ENCODE peak calls at places on chromosomes 4 and X, in six cellular contexts. Q is fibroblast of lung, V is neural progenitor cell, D is IMR-90, R is adipocyte, I is Karpas-422. Z is an unnamed sample.
A peak's percentile ranks its signal among the peaks of the same experiment; 100 is the strongest.

GRCh38 chrX:108447303-108447702 is 7.7 kb downstream of the COL4A5 start:
- DNase-seq in Q (peak; percentile 48), V (no peak), D (peak; percentile 16), R (peak; percentile 53), I (no peak), Z (no peak)

GRCh38 chr4:150116506-150116905 is 38.3 kb downstream of the DCLK2 start:
- DNase-seq in Q (no peak), V (no peak), D (no peak), R (no peak), I (no peak), Z (no peak)

GRCh38 chr4:73450398-73451004 is 14.5 kb downstream of the AFP start:
- DNase-seq in Q (peak; percentile 98), V (peak; percentile 25), D (peak; percentile 89), R (peak; percentile 81), I (no peak), Z (peak; percentile 80)

GRCh38 chr4:109206610-109207009 is 95.8 kb downstream of the COL25A1 start:
- DNase-seq in Q (peak; percentile 11), V (no peak), D (no peak), R (no peak), I (no peak), Z (no peak)

GRCh38 chrX:70453024-70453618 is 8.5 kb downstream of the DLG3 start:
- DNase-seq in Q (no peak), V (no peak), D (no peak), R (no peak), I (peak; percentile 52), Z (no peak)

GRCh38 chr4:141609243-141609642 is 27.1 kb upstream of the IL15 start:
- DNase-seq in Q (no peak), V (peak; percentile 10), D (no peak), R (peak; percentile 7), I (no peak), Z (no peak)

GRCh38 chrX:19440713-19441112 is 74.6 kb downstream of the MAP3K15 start:
- DNase-seq in Q (peak; percentile 47), V (no peak), D (peak; percentile 33), R (no peak), I (no peak), Z (no peak)

GRCh38 chr4:174252412-174252811 is 31.1 kb downstream of the FBXO8 start:
- DNase-seq in Q (no peak), V (no peak), D (no peak), R (no peak), I (no peak), Z (peak; percentile 23)

GRCh38 chr4:184375027-184375426 is 99.3 kb downstream of the IRF2 start:
- DNase-seq in Q (peak; percentile 54), V (no peak), D (peak; percentile 38), R (no peak), I (no peak), Z (peak; percentile 56)

GRCh38 chr4:81550005-81550896 is 78.5 kb upstream of the RASGEF1B start:
- DNase-seq in Q (no peak), V (no peak), D (no peak), R (no peak), I (no peak), Z (no peak)

GRCh38 chrX:683572-683971 is 53.0 kb downstream of the SHOX start:
- DNase-seq in Q (no peak), V (peak; percentile 20), D (no peak), R (no peak), I (no peak), Z (no peak)
- H3K9ac ChIP-seq in Q (no peak overlapping the region), V (no peak overlapping the region), D (no peak overlapping the region), R (no peak overlapping the region), I (no peak overlapping the region), Z (no peak overlapping the region)

GRCh38 chr4:172982151-172982590 is 186.4 kb upstream of the GALNT7 start:
- DNase-seq in Q (peak; percentile 83), V (no peak), D (peak; percentile 92), R (peak; percentile 75), I (no peak), Z (peak; percentile 98)
- H3K9ac ChIP-seq in Q (no peak overlapping the region), V (no peak overlapping the region), D (no peak overlapping the region), R (peak overlapping the region; percentile 57), I (no peak overlapping the region), Z (no peak overlapping the region)

GRCh38 chr4:5164221-5164912 is 113.1 kb downstream of the STK32B start:
- DNase-seq in Q (no peak), V (no peak), D (no peak), R (no peak), I (no peak), Z (no peak)
- H3K9ac ChIP-seq in Q (no peak overlapping the region), V (no peak overlapping the region), D (no peak overlapping the region), R (no peak overlapping the region), I (no peak overlapping the region), Z (no peak overlapping the region)

DNA sequence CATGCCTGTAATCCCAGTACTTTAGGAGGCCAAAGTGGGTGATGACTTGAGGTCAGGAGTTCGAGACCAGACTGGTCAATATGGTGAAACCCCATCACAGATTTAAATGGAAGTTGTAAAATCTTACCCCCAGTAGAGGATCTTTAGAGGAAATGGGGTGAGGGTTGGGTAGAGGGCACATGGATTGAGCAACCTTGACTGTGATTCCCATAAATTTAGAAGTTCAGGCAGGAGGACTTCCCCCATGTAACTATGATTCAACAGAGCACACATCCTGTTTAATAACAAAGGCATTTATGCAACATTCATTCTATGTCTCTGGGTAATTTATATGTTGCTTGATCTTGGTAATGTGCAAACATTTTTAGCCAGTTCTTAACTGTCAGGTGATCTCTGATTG is 143.1 kb downstream of the RBM47 start:
- DNase-seq in Q (peak; percentile 40), V (no peak), D (peak; percentile 58), R (peak; percentile 51), I (no peak), Z (no peak)
- H3K9ac ChIP-seq in Q (no peak overlapping the region), V (no peak overlapping the region), D (no peak overlapping the region), R (no peak overlapping the region), I (no peak overlapping the region), Z (no peak overlapping the region)

DNA sequence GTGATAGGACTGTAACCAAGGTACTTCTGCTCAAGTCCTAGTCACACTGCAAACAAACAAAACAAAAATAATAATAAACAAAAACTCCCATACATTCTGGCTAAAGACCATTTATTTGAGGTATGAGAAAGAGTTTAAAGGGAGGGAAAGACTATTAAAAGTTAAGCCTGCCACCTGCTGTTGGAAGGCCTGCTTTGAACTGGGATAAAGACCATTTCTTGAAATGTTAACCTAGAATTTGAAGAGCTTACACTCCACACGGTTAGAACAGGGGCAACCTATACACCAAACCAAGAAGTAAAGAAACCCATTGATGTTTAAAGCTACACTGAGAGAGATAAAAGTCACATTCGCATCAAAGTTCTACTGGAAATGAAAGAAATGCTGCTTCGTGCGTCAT is 548.7 kb upstream of the DIPK2B start:
- DNase-seq in Q (no peak), V (no peak), D (no peak), R (peak; percentile 56), I (peak; percentile 50), Z (peak; percentile 26)
- H3K9ac ChIP-seq in Q (no peak overlapping the region), V (no peak overlapping the region), D (no peak overlapping the region), R (peak overlapping the region; percentile 24), I (no peak overlapping the region), Z (no peak overlapping the region)

DNA sequence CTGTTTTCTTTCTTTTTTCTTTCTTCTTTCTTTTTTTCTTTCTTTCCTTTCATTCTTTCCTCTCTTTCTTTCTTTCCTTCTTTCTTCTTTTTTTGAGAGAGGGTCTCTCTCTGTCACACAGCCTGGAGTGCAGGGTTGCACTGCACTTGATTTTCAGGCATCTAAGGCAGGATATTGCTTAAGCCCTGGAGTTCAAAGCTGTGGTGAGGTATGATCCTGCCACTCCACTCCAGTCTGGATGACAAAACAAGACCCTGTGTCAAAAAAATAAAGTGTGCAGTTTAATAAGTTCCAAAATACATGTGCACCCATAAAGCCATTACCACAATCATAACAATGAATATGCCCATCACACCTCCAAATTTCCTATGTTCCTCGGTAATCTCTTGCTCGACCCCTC is 10.6 kb upstream of the ZNF718 start:
- DNase-seq in Q (no peak), V (no peak), D (no peak), R (no peak), I (no peak), Z (no peak)
- H3K9ac ChIP-seq in Q (no peak overlapping the region), V (no peak overlapping the region), D (no peak overlapping the region), R (no peak overlapping the region), I (no peak overlapping the region), Z (no peak overlapping the region)

GRCh38 chr4:4477796-4478195 is 64.1 kb downstream of the STX18 start:
- DNase-seq in Q (peak; percentile 7), V (no peak), D (peak; percentile 35), R (no peak), I (no peak), Z (no peak)

GRCh38 chr4:4479366-4479765 is 62.5 kb downstream of the STX18 start:
- DNase-seq in Q (no peak), V (no peak), D (no peak), R (no peak), I (no peak), Z (no peak)

GRCh38 chr4:4474496-4474895 is 67.4 kb downstream of the STX18 start:
- DNase-seq in Q (peak; percentile 31), V (no peak), D (no peak), R (no peak), I (no peak), Z (no peak)

GRCh38 chr4:4480205-4480604 is 61.6 kb downstream of the STX18 start:
- DNase-seq in Q (peak; percentile 16), V (no peak), D (no peak), R (no peak), I (no peak), Z (no peak)

DNA sequence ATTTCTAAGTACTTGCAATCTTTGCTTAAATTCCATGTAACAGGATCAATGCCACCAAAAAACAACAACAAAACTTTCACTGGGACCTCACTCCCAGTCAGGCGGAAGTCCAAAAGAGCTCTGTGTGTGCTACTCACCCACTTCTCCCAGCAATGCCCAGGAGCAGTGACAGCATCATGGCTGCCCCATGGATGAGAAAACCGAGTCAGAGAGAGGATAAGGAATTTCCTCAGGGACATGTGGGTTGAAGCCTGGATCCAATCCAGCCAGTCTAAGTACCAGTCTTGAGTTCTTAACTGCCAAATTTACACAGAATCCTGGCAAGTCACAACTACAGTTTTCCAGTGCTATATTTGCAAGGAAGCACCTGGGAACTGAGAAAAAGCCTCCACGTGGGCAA is 64.5 kb downstream of the STX18 start:
- DNase-seq in Q (peak; percentile 46), V (no peak), D (no peak), R (no peak), I (no peak), Z (no peak)
- H3K9ac ChIP-seq in Q (no peak overlapping the region), V (no peak overlapping the region), D (no peak overlapping the region), R (no peak overlapping the region), I (no peak overlapping the region), Z (no peak overlapping the region)

DNA sequence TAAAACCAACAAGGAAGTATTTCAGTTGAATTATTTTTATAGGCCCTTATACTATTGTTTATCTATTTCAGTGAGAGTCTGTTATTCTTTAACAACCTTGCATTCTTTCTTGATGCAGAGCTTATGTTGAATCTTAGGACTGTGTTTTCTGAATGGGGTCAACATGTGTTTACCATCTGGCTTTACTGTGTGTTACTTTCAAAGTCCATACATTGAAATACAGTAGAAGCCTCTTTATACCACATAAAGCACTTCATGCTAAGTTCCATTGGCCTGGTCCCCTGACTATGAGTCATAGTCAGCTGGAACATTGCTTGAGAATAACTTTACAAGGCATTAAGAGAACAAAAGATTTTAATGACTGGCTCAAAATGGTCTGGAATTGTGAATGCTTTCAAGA is 152.7 kb downstream of the GASK1B start:
- DNase-seq in Q (peak; percentile 96), V (no peak), D (peak; percentile 96), R (peak; percentile 90), I (no peak), Z (no peak)
- H3K9ac ChIP-seq in Q (no peak overlapping the region), V (no peak overlapping the region), D (no peak overlapping the region), R (peak overlapping the region; percentile 69), I (no peak overlapping the region), Z (no peak overlapping the region)